ENCODE peak calls at places on chromosomes 4 and X, in ten cellular contexts. W is right lobe of liver, J is Peyer's patch, Q is progenitor cell of endocrine pancreas, E is fibroblast of pulmonary artery, D is body of pancreas, O is GM13977, K is BJ, X is A549, H is mesothelial cell of epicardium. F is an unnamed sample.

GRCh38 chr4:3476936-3477749 is 14.0 kb downstream of the DOK7 start:
- DNase-seq in E (no peak), H (no peak), Q (no peak), D (no peak), W (peak), J (no peak), K (no peak), X (no peak), O (no peak), F (no peak)

GRCh38 chrX:43975747-43976146 is 2.6 kb upstream of the NDP start:
- DNase-seq in E (no peak), H (no peak), W (no peak), J (no peak), Q (no peak), O (no peak), K (no peak), X (no peak), D (no peak), F (no peak)

GRCh38 chr4:103424853-103425252 is 226.7 kb upstream of the CENPE start:
- DNase-seq in X (peak), E (peak), O (no peak), J (no peak), W (peak), H (no peak), K (no peak), D (peak), Q (no peak), F (no peak)

GRCh38 chrX:116961872-116962582 is 499.3 kb upstream of the CT83 start:
- DNase-seq in Q (no peak), J (no peak), X (peak), H (no peak), K (no peak), D (no peak), W (no peak), E (no peak), O (no peak), F (no peak)

GRCh38 chr4:1793940-1794808 is 1.1 kb downstream of the FGFR3 start:
- DNase-seq in O (peak), K (no peak), D (no peak), J (no peak), Q (no peak), H (no peak), X (peak), W (no peak), E (peak), F (no peak)

GRCh38 chr4:128549636-128550035 is 259.9 kb upstream of the JADE1 start:
- DNase-seq in J (no peak), H (no peak), W (no peak), O (no peak), K (no peak), E (no peak), Q (no peak), X (no peak), D (no peak), F (no peak)

GRCh38 chr4:84622959-84623358 is 40.0 kb downstream of the CDS1 start:
- DNase-seq in K (no peak), D (no peak), O (no peak), Q (no peak), E (no peak), H (no peak), J (no peak), X (no peak), W (no peak), F (no peak)

GRCh38 chrX:264634-265455 is 16.3 kb upstream of the PLCXD1 start:
- DNase-seq in W (no peak), Q (no peak), E (peak), X (peak), K (no peak), D (no peak), J (no peak), H (no peak), O (no peak), F (no peak)

GRCh38 chr4:184934961-184935360 is 83.3 kb upstream of the HELT start:
- DNase-seq in Q (no peak), E (no peak), D (no peak), X (no peak), W (no peak), O (no peak), J (no peak), H (no peak), K (no peak), F (no peak)

GRCh38 chr4:100290585-100290984 is 100.3 kb upstream of the DDIT4L start:
- DNase-seq in K (no peak), X (no peak), W (no peak), E (no peak), O (no peak), Q (no peak), D (no peak), H (no peak), J (no peak), F (no peak)

GRCh38 chrX:38799995-38800394 is 1.3 kb upstream of the MID1IP1 start:
- DNase-seq in O (peak), E (no peak), J (peak), D (no peak), K (no peak), X (peak), H (no peak), Q (no peak), W (no peak), F (no peak)

GRCh38 chrX:53768451-53769246 is 82.1 kb upstream of the HUWE1 start:
- DNase-seq in X (no peak), K (no peak), W (no peak), O (no peak), Q (no peak), H (no peak), E (no peak), J (no peak), D (no peak), F (no peak)

GRCh38 chr4:168796362-168797106 is 213.5 kb downstream of the CBR4 start:
- DNase-seq in W (peak), E (peak), X (peak), Q (no peak), K (no peak), O (no peak), J (peak), D (peak), H (no peak), F (no peak)

GRCh38 chr4:158540125-158540907 is 18.6 kb downstream of the RXFP1 start:
- DNase-seq in Q (no peak), H (no peak), X (no peak), O (no peak), J (no peak), K (no peak), E (no peak), D (no peak), W (no peak), F (no peak)

GRCh38 chrX:133005038-133005437 is 46.6 kb upstream of the HS6ST2 start:
- DNase-seq in W (no peak), O (peak), D (no peak), H (no peak), J (no peak), X (no peak), K (no peak), E (peak), Q (peak), F (no peak)
- TF ChIP-seq CTCF in W (peak), O (peak), D (peak), H (peak), J (no peak), X (peak), K (peak), E (peak), Q (peak), F (peak)

GRCh38 chr4:47525154-47525819 is 40.2 kb downstream of the ATP10D start:
- DNase-seq in W (no peak), H (no peak), X (peak), K (peak), O (no peak), J (no peak), E (peak), D (no peak), Q (no peak), F (no peak)
- TF ChIP-seq CTCF in W (no peak), H (no peak), X (no peak), K (no peak), O (no peak), J (no peak), E (no peak), D (no peak), Q (no peak), F (no peak)

DNA sequence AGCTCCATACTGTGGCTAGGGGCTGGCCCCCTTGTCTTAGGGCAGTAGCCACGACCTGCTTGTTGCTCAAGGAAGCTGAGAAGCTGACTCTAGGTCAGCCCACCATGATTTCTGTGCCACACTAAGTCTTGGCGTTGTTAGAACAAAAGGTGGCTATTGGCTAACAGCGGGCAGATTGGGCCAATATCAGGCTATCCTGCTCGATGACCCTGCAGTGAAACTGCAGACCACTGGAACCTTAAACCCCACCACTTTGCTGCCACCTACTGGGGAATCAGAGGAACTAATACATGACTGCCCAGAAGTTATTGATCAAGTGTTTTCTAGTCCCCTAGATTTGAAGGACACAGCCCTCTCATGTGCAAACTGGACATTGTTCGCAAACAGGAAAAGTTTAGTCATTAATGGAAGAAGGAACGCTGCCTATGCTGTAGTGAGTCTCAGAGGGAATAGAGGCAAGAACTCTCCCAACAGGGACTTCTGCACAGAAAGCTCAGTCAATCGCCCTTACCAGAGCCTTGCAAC is 17.0 kb upstream of the PAPSS1 start:
- DNase-seq in K (no peak), J (peak), W (no peak), O (peak), X (peak), H (no peak), E (peak), D (peak), Q (peak), F (peak)
- TF ChIP-seq CTCF in K (peak), J (peak), W (peak), O (peak), X (peak), H (peak), E (peak), D (peak), Q (peak), F (peak)

DNA sequence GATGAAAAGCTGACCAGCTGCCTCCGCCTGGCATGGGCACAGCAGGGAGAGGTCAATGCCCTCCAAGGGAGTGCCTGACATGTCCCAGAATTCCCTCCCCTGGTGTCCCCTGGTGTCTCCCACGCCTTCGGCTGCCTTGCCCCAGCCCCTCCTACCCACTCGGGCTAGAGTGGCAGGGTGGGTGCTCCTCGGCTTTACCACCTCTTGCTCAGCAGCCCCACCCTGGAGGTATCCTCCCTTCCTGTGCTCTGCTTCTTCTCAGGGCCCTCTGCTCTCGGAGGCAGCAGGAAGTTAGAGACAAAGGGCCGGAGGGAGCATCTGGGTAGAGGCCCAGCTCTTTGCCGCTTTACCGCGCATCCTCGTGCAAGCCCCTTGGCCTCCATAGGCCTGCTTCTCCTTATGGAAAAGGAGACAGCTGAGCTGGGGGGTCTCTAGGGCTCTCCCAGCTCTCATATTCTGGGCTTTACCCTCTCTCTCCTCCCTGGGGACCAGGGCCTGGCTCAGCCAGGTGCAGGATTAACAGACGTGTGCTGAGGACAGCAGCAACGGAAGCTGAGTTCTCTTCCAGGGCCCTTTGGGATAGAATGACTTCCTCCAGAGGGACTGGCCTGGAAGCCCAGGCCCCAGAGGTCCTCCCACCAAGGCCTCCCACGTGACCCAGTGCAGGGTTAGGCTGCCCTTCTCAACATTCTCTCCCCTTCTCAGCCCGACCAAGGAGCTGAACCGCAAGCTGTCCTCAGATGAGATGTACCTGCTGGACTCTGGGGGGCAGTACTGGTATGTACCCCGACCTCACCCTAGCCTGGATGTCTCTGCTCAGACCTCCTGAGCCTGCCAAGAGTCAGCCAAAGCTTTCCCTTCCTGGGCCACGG is 17.2 kb downstream of the XPNPEP2 start:
- DNase-seq in K (no peak), H (no peak), J (no peak), W (no peak), E (no peak), X (no peak), O (no peak), D (no peak), Q (no peak), F (no peak)
- TF ChIP-seq CTCF in K (no peak), H (no peak), J (no peak), W (no peak), E (no peak), X (no peak), O (peak), D (no peak), Q (no peak), F (no peak)

GRCh38 chr4:144355809-144356757 is 215.6 kb upstream of the GYPA start:
- DNase-seq in K (peak), E (peak), H (no peak), Q (no peak), O (peak), J (no peak), X (peak), D (no peak), W (no peak), F (peak)
- TF ChIP-seq CTCF in K (no peak), E (peak), H (no peak), Q (peak), O (peak), J (no peak), X (peak), D (no peak), W (no peak), F (no peak)

GRCh38 chrX:50082741-50083140 is 118.1 kb downstream of the AKAP4 start:
- DNase-seq in K (no peak), H (no peak), W (no peak), J (no peak), Q (no peak), D (no peak), E (no peak), X (no peak), O (no peak), F (no peak)

GRCh38 chrX:50075630-50076349 is 125.0 kb downstream of the AKAP4 start:
- DNase-seq in H (no peak), X (no peak), D (no peak), K (no peak), J (no peak), O (no peak), W (no peak), Q (no peak), E (no peak), F (no peak)

DNA sequence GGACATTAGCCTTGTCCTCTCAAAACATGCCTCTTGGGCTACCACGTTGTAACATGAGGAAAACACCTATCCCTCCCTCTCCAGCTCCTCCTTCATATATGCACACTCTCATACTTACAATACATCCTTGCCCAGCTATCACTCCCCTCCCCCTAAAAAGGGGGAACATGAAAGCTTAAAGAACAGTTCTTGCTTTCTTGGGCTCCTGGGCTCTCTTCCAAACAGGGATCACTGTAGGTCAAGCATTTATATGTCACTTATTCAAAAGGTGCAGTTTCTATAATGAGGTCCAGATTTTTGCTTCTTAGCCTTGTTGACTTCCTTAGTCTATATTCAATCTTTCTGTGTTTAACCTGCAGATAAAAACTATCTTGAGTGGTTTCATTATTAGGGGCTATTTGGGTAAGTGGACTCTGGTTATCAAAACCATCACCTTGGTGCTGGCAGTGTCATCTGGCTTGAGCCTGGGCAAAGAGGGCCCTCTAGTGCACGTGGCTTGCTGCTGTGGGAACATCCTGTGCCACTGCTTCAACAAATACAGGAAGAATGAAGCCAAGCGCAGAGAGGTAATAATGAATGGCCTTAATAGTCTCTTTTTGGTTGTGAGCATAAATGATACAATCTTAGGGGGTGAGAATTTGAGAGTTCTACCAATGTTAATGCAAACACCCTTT is 119.4 kb downstream of the AKAP4 start:
- DNase-seq in W (peak), E (peak), H (no peak), J (peak), X (peak), Q (no peak), D (peak), K (no peak), O (no peak), F (peak)
- TF ChIP-seq CTCF in W (peak), E (peak), H (no peak), J (no peak), X (peak), Q (peak), D (no peak), K (peak), O (peak), F (no peak)

GRCh38 chr4:130808492-130808891 is 1712.5 kb downstream of the C4orf33 start:
- DNase-seq in Q (no peak), K (no peak), D (no peak), H (no peak), X (peak), E (peak), O (no peak), J (no peak), W (no peak), F (peak)
- TF ChIP-seq CTCF in Q (peak), K (no peak), D (peak), H (peak), X (peak), E (peak), O (peak), J (no peak), W (peak), F (peak)

DNA sequence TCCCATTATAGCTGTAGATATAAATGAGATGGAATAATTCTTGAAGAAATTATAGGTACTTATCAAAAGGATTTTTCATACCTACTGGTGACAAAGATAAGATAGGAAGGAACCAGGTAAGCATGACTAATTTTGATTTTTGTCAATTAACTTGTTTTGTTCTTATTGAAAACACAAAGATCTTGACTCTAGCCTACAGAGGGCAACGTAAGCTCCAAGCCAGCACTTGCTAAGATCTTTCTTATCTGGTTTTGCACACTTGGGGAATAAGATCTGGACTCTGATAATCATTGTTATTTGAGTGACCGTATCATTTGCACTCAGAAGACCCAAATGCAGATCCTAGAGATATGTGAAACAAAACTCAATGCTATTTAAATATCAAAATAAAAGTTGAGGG is 223.4 kb downstream of the VEGFC start:
- DNase-seq in E (peak), D (no peak), H (no peak), W (no peak), J (no peak), O (no peak), X (peak), K (no peak), Q (no peak), F (no peak)
- TF ChIP-seq CTCF in E (peak), D (no peak), H (no peak), W (no peak), J (no peak), O (no peak), X (no peak), K (peak), Q (no peak), F (no peak)